ENCODE peak calls at places on chromosomes 3 and 15, in four cellular contexts. F, P, I and R are unnamed samples.

GRCh38 chr3:53320697-53321096 is 26.6 kb downstream of the DCP1A start:
- DNase-seq in F (no peak), P (no peak), I (no peak), R (no peak)

GRCh38 chr15:63599401-63600000 is 2.3 kb downstream of the FBXL22 start:
- DNase-seq in F (peak), P (peak), I (no peak), R (peak)

GRCh38 chr15:89361451-89362202 is 27.0 kb upstream of the POLG start:
- DNase-seq in F (peak), P (peak), I (peak), R (peak)

GRCh38 chr3:169148448-169149348 is 514.8 kb downstream of the MECOM start:
- DNase-seq in F (no peak), P (peak), I (no peak), R (no peak)

GRCh38 chr3:183122257-183122932 is 23.1 kb upstream of the MCCC1 start:
- DNase-seq in F (peak), P (no peak), I (no peak), R (no peak)

GRCh38 chr3:171654809-171655208 is 155.5 kb downstream of the PLD1 start:
- DNase-seq in F (no peak), P (no peak), I (no peak), R (no peak)

GRCh38 chr3:126732281-126733060 is 28.4 kb downstream of the CHCHD6 start:
- DNase-seq in F (no peak), P (no peak), I (no peak), R (no peak)

GRCh38 chr3:136366289-136366688 is 116.1 kb downstream of the PCCB start:
- DNase-seq in F (no peak), P (no peak), I (no peak), R (no peak)

DNA sequence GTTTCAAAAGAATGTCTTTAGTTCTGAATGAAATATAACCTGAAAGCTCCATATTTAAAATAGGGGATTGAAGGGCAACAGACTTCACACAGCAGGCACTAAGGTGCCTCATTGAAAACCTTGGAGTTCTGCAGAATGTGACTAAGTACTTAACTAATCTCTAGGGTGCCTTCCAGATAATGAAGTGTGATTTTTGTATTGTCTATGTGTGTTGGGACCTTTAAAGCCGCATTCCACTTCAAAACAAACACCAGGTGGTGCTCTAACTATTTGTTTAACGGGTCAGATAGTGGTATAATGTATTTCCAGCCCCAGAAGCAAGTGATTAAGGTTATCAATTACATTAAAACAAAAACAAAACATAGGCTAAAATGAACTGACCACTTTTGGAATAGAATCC is 28.0 kb downstream of the TFG start:
- DNase-seq in F (peak), P (peak), I (no peak), R (no peak)
- TF ChIP-seq CTCF in F (peak), P (peak), I (no peak), R (no peak)

GRCh38 chr3:149752051-149752787 is at the start of gene COMMD2:
- DNase-seq in F (peak), P (peak), I (peak), R (peak)
- TF ChIP-seq CTCF in F (no peak), P (peak), I (peak), R (peak)

GRCh38 chr3:66198437-66199088 is 22.2 kb upstream of the SLC25A26 start:
- DNase-seq in F (no peak), P (no peak), I (no peak), R (no peak)

GRCh38 chr3:66200147-66200546 is 20.7 kb upstream of the SLC25A26 start:
- DNase-seq in F (no peak), P (peak), I (no peak), R (no peak)

GRCh38 chr3:66195347-66195783 is 25.4 kb upstream of the SLC25A26 start:
- DNase-seq in F (no peak), P (peak), I (peak), R (peak)

GRCh38 chr3:66199089-66199473 is 21.7 kb upstream of the SLC25A26 start:
- DNase-seq in F (no peak), P (no peak), I (no peak), R (no peak)

GRCh38 chr3:66196633-66197032 is 24.2 kb upstream of the SLC25A26 start:
- DNase-seq in F (no peak), P (no peak), I (no peak), R (no peak)
- TF ChIP-seq CTCF in F (no peak), P (no peak), I (peak), R (no peak)

GRCh38 chr15:42723068-42723467 is 13.9 kb downstream of the CDAN1 start:
- DNase-seq in F (no peak), P (no peak), I (no peak), R (no peak)
- TF ChIP-seq CTCF in F (no peak), P (no peak), I (no peak), R (peak)

DNA sequence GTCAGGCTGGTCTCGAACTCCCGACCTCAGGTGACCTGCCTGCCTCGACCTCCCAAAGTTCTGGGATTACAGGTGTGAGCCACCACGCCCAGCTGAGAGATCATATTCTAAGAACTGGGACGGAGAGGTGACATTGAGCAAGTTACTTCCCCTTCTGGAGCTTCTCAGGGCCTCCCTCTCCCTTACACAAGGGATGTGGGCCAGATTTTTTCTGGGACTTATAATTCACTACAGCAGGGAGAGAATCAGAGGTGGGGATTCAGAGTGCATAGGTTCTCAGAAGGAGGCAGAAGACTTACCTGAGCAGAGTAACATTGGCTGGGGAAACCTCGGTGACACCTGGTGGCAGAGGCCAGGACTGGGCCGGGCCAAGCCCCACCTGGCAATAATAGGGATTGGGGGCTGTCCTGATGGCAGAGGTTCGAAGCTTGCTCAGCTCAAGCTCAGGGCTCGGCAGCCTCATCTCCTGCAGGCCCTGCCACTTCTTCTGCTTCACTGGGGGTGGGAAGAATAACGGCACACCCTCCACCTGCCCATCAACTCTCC is 6.8 kb downstream of the LTK start:
- DNase-seq in F (peak), P (no peak), I (no peak), R (no peak)
- TF ChIP-seq CTCF in F (no peak), P (no peak), I (no peak), R (no peak)

GRCh38 chr15:80512729-80513670 is 108.8 kb downstream of the ARNT2 start:
- DNase-seq in F (no peak), P (peak), I (no peak), R (no peak)
- TF ChIP-seq CTCF in F (no peak), P (no peak), I (no peak), R (no peak)

DNA sequence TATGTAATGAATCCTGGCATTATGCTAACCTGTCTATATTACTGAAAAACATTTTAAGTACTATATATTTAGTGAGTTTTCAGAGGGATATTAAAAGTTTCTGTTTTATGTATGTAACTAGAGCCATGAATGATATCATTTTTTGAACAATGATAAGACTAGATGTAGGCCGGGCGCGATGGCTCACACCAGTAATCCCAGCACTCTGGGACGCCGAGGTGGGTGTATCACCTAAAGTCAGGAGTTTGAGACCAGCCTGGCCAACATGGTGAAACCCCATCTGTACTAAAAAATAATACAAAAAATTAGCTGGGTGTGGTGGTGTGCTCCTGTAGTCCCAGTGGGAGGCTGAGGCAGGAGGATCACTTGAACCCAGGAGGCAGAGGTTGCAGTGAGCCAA is 34.1 kb downstream of the DHX36 start:
- DNase-seq in F (no peak), P (no peak), I (no peak), R (no peak)
- TF ChIP-seq CTCF in F (no peak), P (no peak), I (no peak), R (no peak)